ENCODE peak calls at places on chromosomes 7 and 10, in four cellular contexts. One of them, this sample, is unnamed.

GRCh38 chr10:114174462-114175190 is 623 bp upstream of the CCDC186 start:
- DNase-seq in ELR: peak
- DNase-seq in colonic mucosa: no peak
- DNase-seq in NCI-H1092 treated with DMSO at 0.1 percent for 48 hours: peak
- DNase-seq in this sample: no peak

GRCh38 chr10:3783721-3784432 is 1.1 kb downstream of the KLF6 start:
- DNase-seq in ELR: peak
- DNase-seq in colonic mucosa: peak
- DNase-seq in NCI-H1092 treated with DMSO at 0.1 percent for 48 hours: peak
- DNase-seq in this sample: peak

GRCh38 chr7:71695189-71695588 is 563.2 kb downstream of the GALNT17 start:
- DNase-seq in ELR: no peak
- DNase-seq in colonic mucosa: no peak
- DNase-seq in NCI-H1092 treated with DMSO at 0.1 percent for 48 hours: no peak
- DNase-seq in this sample: no peak

GRCh38 chr10:132306341-132306685 is 1.4 kb downstream of the STK32C start:
- DNase-seq in ELR: no peak
- DNase-seq in colonic mucosa: no peak
- DNase-seq in NCI-H1092 treated with DMSO at 0.1 percent for 48 hours: no peak
- DNase-seq in this sample: no peak

GRCh38 chr10:128191847-128192246 is 65.6 kb upstream of the MKI67 start:
- DNase-seq in ELR: no peak
- DNase-seq in colonic mucosa: peak
- DNase-seq in NCI-H1092 treated with DMSO at 0.1 percent for 48 hours: no peak
- DNase-seq in this sample: peak

GRCh38 chr7:24912874-24913514 is 67.0 kb downstream of the OSBPL3 start:
- DNase-seq in ELR: no peak
- DNase-seq in colonic mucosa: no peak
- DNase-seq in NCI-H1092 treated with DMSO at 0.1 percent for 48 hours: no peak
- DNase-seq in this sample: no peak

GRCh38 chr7:105610165-105610930 is 29.1 kb upstream of the EFCAB10 start:
- DNase-seq in ELR: no peak
- DNase-seq in colonic mucosa: no peak
- DNase-seq in NCI-H1092 treated with DMSO at 0.1 percent for 48 hours: no peak
- DNase-seq in this sample: no peak

GRCh38 chr10:97914837-97915211 is 65.2 kb downstream of the GOLGA7B start:
- DNase-seq in ELR: peak
- DNase-seq in colonic mucosa: peak
- DNase-seq in NCI-H1092 treated with DMSO at 0.1 percent for 48 hours: peak
- DNase-seq in this sample: peak

GRCh38 chr7:7536396-7537019 is 835 bp upstream of the COL28A1 start:
- DNase-seq in ELR: no peak
- DNase-seq in colonic mucosa: no peak
- DNase-seq in NCI-H1092 treated with DMSO at 0.1 percent for 48 hours: peak
- DNase-seq in this sample: peak

GRCh38 chr7:71618281-71618680 is 486.3 kb downstream of the GALNT17 start:
- DNase-seq in ELR: no peak
- DNase-seq in colonic mucosa: no peak
- DNase-seq in NCI-H1092 treated with DMSO at 0.1 percent for 48 hours: no peak
- DNase-seq in this sample: no peak

GRCh38 chr7:155395176-155395797 is 62.6 kb upstream of the EN2 start:
- DNase-seq in ELR: no peak
- DNase-seq in colonic mucosa: no peak
- DNase-seq in NCI-H1092 treated with DMSO at 0.1 percent for 48 hours: peak
- DNase-seq in this sample: no peak

GRCh38 chr10:117273980-117274379 is 33.1 kb downstream of the SLC18A2 start:
- DNase-seq in ELR: no peak
- DNase-seq in colonic mucosa: no peak
- DNase-seq in NCI-H1092 treated with DMSO at 0.1 percent for 48 hours: no peak
- DNase-seq in this sample: no peak

GRCh38 chr7:28103984-28104628 is 76.5 kb downstream of the JAZF1 start:
- DNase-seq in ELR: peak
- DNase-seq in colonic mucosa: no peak
- DNase-seq in NCI-H1092 treated with DMSO at 0.1 percent for 48 hours: no peak
- DNase-seq in this sample: peak

GRCh38 chr10:133568287-133568614 is 2.9 kb upstream of the SYCE1 start:
- DNase-seq in ELR: no peak
- DNase-seq in colonic mucosa: no peak
- DNase-seq in NCI-H1092 treated with DMSO at 0.1 percent for 48 hours: no peak
- DNase-seq in this sample: no peak

GRCh38 chr7:5218564-5219360 is 28.7 kb downstream of the WIPI2 start:
- DNase-seq in ELR: no peak
- DNase-seq in colonic mucosa: no peak
- DNase-seq in NCI-H1092 treated with DMSO at 0.1 percent for 48 hours: no peak
- DNase-seq in this sample: no peak

GRCh38 chr10:120891367-120891766 is 40.2 kb downstream of the WDR11 start:
- DNase-seq in ELR: no peak
- DNase-seq in colonic mucosa: no peak
- DNase-seq in NCI-H1092 treated with DMSO at 0.1 percent for 48 hours: no peak
- DNase-seq in this sample: no peak

GRCh38 chr10:123635745-123636144 is 30.4 kb upstream of the GPR26 start:
- DNase-seq in ELR: no peak
- DNase-seq in colonic mucosa: no peak
- DNase-seq in NCI-H1092 treated with DMSO at 0.1 percent for 48 hours: no peak
- DNase-seq in this sample: peak

GRCh38 chr7:81267508-81267907 is 348.7 kb upstream of the SEMA3C start:
- DNase-seq in ELR: peak
- DNase-seq in colonic mucosa: no peak
- DNase-seq in NCI-H1092 treated with DMSO at 0.1 percent for 48 hours: no peak
- DNase-seq in this sample: peak

GRCh38 chr10:35416628-35417625 is 80.6 kb downstream of the CCNY start:
- DNase-seq in ELR: no peak
- DNase-seq in colonic mucosa: no peak
- DNase-seq in NCI-H1092 treated with DMSO at 0.1 percent for 48 hours: peak
- DNase-seq in this sample: no peak

GRCh38 chr10:103720328-103720963 is 134.9 kb downstream of the SH3PXD2A start:
- DNase-seq in ELR: no peak
- DNase-seq in colonic mucosa: no peak
- DNase-seq in NCI-H1092 treated with DMSO at 0.1 percent for 48 hours: no peak
- DNase-seq in this sample: no peak

GRCh38 chr10:34528320-34528719 is 286.8 kb downstream of the PARD3 start:
- DNase-seq in ELR: peak
- DNase-seq in colonic mucosa: no peak
- DNase-seq in NCI-H1092 treated with DMSO at 0.1 percent for 48 hours: no peak
- DNase-seq in this sample: peak

GRCh38 chr10:128623776-128624175 is 497.6 kb upstream of the MKI67 start:
- DNase-seq in ELR: no peak
- DNase-seq in colonic mucosa: no peak
- DNase-seq in NCI-H1092 treated with DMSO at 0.1 percent for 48 hours: no peak
- DNase-seq in this sample: no peak

GRCh38 chr10:74024600-74024999 is 26.7 kb downstream of the VCL start:
- DNase-seq in ELR: no peak
- DNase-seq in colonic mucosa: no peak
- DNase-seq in NCI-H1092 treated with DMSO at 0.1 percent for 48 hours: no peak
- DNase-seq in this sample: peak

GRCh38 chr7:2691223-2691818 is 3.3 kb downstream of the AMZ1 start:
- DNase-seq in ELR: no peak
- DNase-seq in colonic mucosa: no peak
- DNase-seq in NCI-H1092 treated with DMSO at 0.1 percent for 48 hours: no peak
- DNase-seq in this sample: no peak

GRCh38 chr7:140923358-140924006 is 1.2 kb downstream of the BRAF start:
- DNase-seq in ELR: peak
- DNase-seq in colonic mucosa: peak
- DNase-seq in NCI-H1092 treated with DMSO at 0.1 percent for 48 hours: peak
- DNase-seq in this sample: peak

GRCh38 chr7:142956951-142957623 is 5.1 kb downstream of the KEL start:
- DNase-seq in ELR: no peak
- DNase-seq in colonic mucosa: no peak
- DNase-seq in NCI-H1092 treated with DMSO at 0.1 percent for 48 hours: no peak
- DNase-seq in this sample: peak

GRCh38 chr10:104642001-104642270 is 846 bp downstream of the SORCS3 start:
- DNase-seq in ELR: no peak
- DNase-seq in colonic mucosa: no peak
- DNase-seq in NCI-H1092 treated with DMSO at 0.1 percent for 48 hours: no peak
- DNase-seq in this sample: no peak

GRCh38 chr10:28983799-28984198 is 305.1 kb upstream of the LYZL1 start:
- DNase-seq in ELR: no peak
- DNase-seq in colonic mucosa: no peak
- DNase-seq in NCI-H1092 treated with DMSO at 0.1 percent for 48 hours: no peak
- DNase-seq in this sample: no peak